ENCODE peak calls at places on chromosomes 16 and 17, in four cellular contexts. D is upper lobe of right lung, Z is MM.1S, S is BJ. X is an unnamed sample.

GRCh38 chr16:6081320-6081976 is 983.9 kb upstream of the EEF2KMT start:
- DNase-seq in S (no peak), Z (peak), D (no peak), X (no peak)

GRCh38 chr16:68756250-68757051 is 19.4 kb downstream of the CDH1 start:
- DNase-seq in Z (peak), S (no peak), D (peak), X (no peak)

GRCh38 chr17:2337152-2337810 is at the start of gene SGSM2:
- DNase-seq in D (peak), S (no peak), Z (peak), X (no peak)

GRCh38 chr17:61510237-61510636 is 58.0 kb downstream of the TBX4 start:
- DNase-seq in S (no peak), D (no peak), Z (no peak), X (no peak)

GRCh38 chr17:19729900-19730299 is 13.5 kb upstream of the SLC47A2 start:
- DNase-seq in D (no peak), Z (no peak), S (no peak), X (no peak)

GRCh38 chr16:5971106-5971505 is 873.5 kb upstream of the EEF2KMT start:
- DNase-seq in Z (no peak), D (no peak), S (no peak), X (no peak)

GRCh38 chr17:74523308-74523707 is 8.0 kb downstream of the CD300LB start:
- DNase-seq in Z (no peak), D (no peak), S (no peak), X (no peak)

GRCh38 chr17:47204722-47205418 is 4.3 kb upstream of the MYL4 start:
- DNase-seq in Z (peak), S (no peak), D (no peak), X (no peak)

GRCh38 chr16:1347286-1347855 is 4.3 kb downstream of the TSR3 start:
- DNase-seq in S (no peak), Z (no peak), D (no peak), X (no peak)

GRCh38 chr17:45160505-45161287 is 979 bp upstream of the HEXIM2 start:
- DNase-seq in D (peak), S (no peak), Z (peak), X (no peak)
- TF ChIP-seq CTCF in D (peak), S (peak), Z (peak), X (no peak)

GRCh38 chr17:58085039-58085715 is 2.0 kb downstream of the DYNLL2 start:
- DNase-seq in S (no peak), D (no peak), Z (no peak), X (no peak)
- H3K4me3 ChIP-seq in S (peak), D (peak), Z (peak), X (peak)

DNA sequence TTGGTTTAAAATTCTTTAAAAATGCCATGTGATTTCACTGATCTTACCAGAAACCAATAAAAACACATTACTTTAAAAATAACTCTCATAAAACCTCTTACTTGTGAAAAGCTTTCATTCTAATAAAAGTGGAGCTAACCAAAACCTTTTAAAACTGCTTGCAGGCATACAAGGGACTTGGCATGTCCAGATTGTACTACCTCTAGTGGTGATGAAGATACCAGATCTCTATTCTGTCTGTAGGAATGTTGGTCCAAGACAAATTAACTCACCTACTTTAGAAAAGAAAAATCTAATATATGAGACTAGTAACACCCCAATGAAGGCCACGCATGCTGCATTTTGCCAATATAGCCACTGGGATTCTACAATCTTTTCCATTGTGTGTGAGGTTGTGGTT is 151.0 kb upstream of the SALL1 start:
- DNase-seq in Z (no peak), D (no peak), S (peak), X (no peak)
- TF ChIP-seq CTCF in Z (no peak), D (no peak), S (peak), X (no peak)

GRCh38 chr17:29760279-29760721 is 137.6 kb upstream of the CORO6 start:
- DNase-seq in D (no peak), S (no peak), Z (peak), X (no peak)
- H3K4me3 ChIP-seq in D (peak), S (peak), Z (peak), X (peak)

GRCh38 chr17:78780335-78780734 is 1.7 kb downstream of the CYTH1 start:
- DNase-seq in S (no peak), Z (peak), D (peak), X (no peak)
- TF ChIP-seq CTCF in S (no peak), Z (no peak), D (no peak), X (no peak)

DNA sequence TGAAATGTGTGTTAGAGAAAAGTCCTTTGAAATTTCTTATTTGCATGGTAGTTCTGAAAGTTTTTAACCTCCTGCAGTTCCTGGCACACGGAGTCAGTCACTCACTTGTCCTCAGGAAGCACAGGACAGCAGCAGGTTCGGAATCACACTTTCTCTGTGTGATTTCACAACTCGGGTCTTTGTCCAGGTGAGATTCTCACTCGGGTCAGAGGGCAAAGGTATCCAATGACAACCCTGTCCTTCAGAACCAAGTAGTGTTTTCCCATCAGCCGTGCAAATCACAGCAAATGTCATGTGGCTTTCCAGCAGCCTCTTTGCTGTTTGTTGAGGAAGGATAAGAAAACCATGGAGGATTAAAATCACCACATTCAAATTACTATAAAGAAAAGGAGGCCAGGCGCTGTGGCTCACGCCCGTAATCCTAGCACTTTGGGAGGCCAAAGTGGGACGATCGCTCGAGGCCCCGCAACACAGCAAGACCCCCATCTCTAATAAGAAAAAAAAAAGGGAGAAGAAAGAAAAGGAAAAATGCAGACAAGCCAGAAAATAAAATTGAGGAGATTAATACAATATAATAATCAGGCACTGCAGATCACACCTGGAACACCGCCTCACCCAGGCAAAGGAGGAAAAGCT is 22.0 kb downstream of the ADCY9 start:
- DNase-seq in D (no peak), Z (no peak), S (no peak), X (no peak)
- H3K4me3 ChIP-seq in D (no peak), Z (no peak), S (no peak), X (no peak)

DNA sequence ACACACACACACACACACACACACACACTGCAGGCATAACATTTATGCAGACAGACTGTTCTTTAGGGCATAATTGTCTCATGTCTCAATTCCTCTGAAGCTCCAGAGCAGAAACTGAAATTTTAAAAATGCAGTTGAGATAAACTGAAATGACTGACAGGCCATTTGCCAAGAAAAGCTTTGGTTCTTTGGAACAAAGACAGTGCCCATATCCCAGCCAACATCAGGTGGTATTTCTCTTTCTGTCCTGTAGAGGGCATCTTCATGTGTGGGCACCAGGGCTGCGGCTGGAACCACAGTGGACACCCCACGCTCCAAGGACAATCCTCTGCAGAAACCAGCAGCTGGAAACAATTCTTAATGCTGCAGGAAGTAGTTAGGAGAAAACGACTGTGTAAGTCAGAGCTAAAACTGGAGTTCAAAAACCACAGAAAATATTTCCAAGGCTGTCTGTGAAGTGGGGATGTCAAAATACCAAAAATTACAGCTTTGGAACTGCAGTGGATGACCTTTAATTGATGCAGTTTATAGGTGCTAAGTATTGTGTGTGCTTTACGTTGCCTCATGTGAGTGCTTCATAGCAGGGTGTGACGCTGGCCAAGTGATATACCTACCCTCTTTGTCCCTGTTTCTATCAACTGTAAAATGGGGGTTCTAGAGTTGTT is 10.6 kb upstream of the MEFV start:
- DNase-seq in D (no peak), Z (no peak), S (peak), X (no peak)
- TF ChIP-seq CTCF in D (peak), Z (peak), S (peak), X (peak)

GRCh38 chr16:84600343-84601229 is 17.3 kb downstream of the COTL1 start:
- DNase-seq in Z (peak), S (no peak), D (no peak), X (no peak)
- H3K4me3 ChIP-seq in Z (peak), S (no peak), D (peak), X (no peak)

DNA sequence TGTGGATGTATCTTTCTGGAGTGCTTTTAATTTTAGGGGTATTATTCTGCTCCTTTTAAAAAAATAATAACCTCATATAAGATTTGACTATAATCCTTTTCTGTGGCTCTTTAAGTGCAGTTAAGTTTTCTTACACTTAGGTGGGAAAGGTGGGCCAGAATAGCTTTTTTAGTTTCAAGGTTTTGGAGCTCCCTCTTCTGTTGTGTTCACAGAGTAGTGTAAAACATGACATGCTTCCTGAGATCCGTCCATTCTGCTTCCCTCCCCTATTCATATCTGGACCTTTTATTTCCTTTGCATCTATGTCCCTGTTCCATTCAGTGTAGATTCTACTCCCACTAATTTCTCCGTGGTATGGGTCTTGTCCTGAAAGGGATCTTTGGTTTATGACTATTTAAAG is 12.8 kb downstream of the LRRC36 start:
- DNase-seq in Z (no peak), S (no peak), D (no peak), X (peak)
- TF ChIP-seq CTCF in Z (peak), S (peak), D (no peak), X (peak)

X was measured in AG04450.